ENCODE peak calls at places on chromosomes 3 and 15, in five cellular contexts. J is Calu3, K is heart left ventricle, A is right lobe of liver, R is cardiac fibroblast. H is an unnamed sample.

GRCh38 chr15:93649691-93650235 is 560.8 kb upstream of the RGMA start:
- DNase-seq in J (no peak), K (no peak), A (no peak), R (no peak), H (no peak)

GRCh38 chr15:28107894-28108255 is 8.8 kb upstream of the OCA2 start:
- DNase-seq in J (no peak), K (no peak), A (no peak), R (no peak), H (no peak)

GRCh38 chr3:156978471-156978961 is 152.4 kb downstream of the LEKR1 start:
- DNase-seq in J (no peak), K (no peak), A (no peak), R (no peak), H (no peak)

GRCh38 chr15:90564109-90564508 is 34.4 kb downstream of the CRTC3 start:
- DNase-seq in J (no peak), K (no peak), A (no peak), R (no peak), H (no peak)

GRCh38 chr3:105367063-105367405 is 325 bp downstream of the ALCAM start:
- DNase-seq in J (peak; percentile 36), K (peak; percentile 32), A (peak; percentile 62), R (no peak), H (peak; percentile 65)

GRCh38 chr3:4741404-4742307 is 237.6 kb upstream of the BHLHE40 start:
- DNase-seq in J (peak; percentile 73), K (peak; percentile 59), A (peak; percentile 84), R (peak; percentile 98), H (no peak)

GRCh38 chr15:98668566-98669308 is 20.4 kb downstream of the IGF1R start:
- DNase-seq in J (no peak), K (no peak), A (no peak), R (peak; percentile 33), H (no peak)

GRCh38 chr3:152113413-152113812 is 155.3 kb upstream of the MBNL1 start:
- DNase-seq in J (no peak), K (no peak), A (no peak), R (peak; percentile 56), H (no peak)

GRCh38 chr15:36644156-36644896 is 64.9 kb downstream of the CDIN1 start:
- DNase-seq in J (no peak), K (no peak), A (no peak), R (no peak), H (no peak)

GRCh38 chr3:58170376-58170775 is 40.4 kb downstream of the DNASE1L3 start:
- DNase-seq in J (no peak), K (no peak), A (no peak), R (no peak), H (no peak)

GRCh38 chr3:176584413-176585176 is 612.7 kb downstream of the TBL1XR1 start:
- DNase-seq in J (no peak), K (no peak), A (no peak), R (peak; percentile 60), H (no peak)

GRCh38 chr3:152076148-152076547 is 192.6 kb upstream of the MBNL1 start:
- DNase-seq in J (no peak), K (no peak), A (no peak), R (peak; percentile 53), H (no peak)

GRCh38 chr15:73803806-73804205 is 50.7 kb upstream of the INSYN1 start:
- DNase-seq in J (no peak), K (no peak), A (no peak), R (no peak), H (no peak)

GRCh38 chr3:123743121-123743520 is 141.0 kb downstream of the MYLK start:
- DNase-seq in J (no peak), K (no peak), A (no peak), R (no peak), H (no peak)

GRCh38 chr3:45123030-45123429 is 23.1 kb downstream of the CDCP1 start:
- DNase-seq in J (no peak), K (no peak), A (no peak), R (peak; percentile 78), H (no peak)

GRCh38 chr3:131694351-131694750 is 191.6 kb upstream of the MRPL3 start:
- DNase-seq in J (no peak), K (no peak), A (no peak), R (no peak), H (no peak)

GRCh38 chr3:128280466-128281455 is 127.5 kb downstream of the EEFSEC start:
- DNase-seq in J (no peak), K (no peak), A (no peak), R (no peak), H (no peak)

GRCh38 chr3:187361835-187362234 is 6.3 kb upstream of the RTP4 start:
- DNase-seq in J (no peak), K (no peak), A (no peak), R (no peak), H (no peak)

GRCh38 chr3:192957441-192957951 is 39.8 kb upstream of the MB21D2 start:
- DNase-seq in J (peak; percentile 45), K (peak; percentile 53), A (no peak), R (peak; percentile 98), H (no peak)

GRCh38 chr15:40695469-40695910 is 516 bp downstream of the RAD51 start:
- DNase-seq in J (peak; percentile 5), K (no peak), A (no peak), R (peak; percentile 32), H (no peak)

GRCh38 chr15:93141373-93141790 is 52.4 kb upstream of the RGMA start:
- DNase-seq in J (no peak), K (no peak), A (no peak), R (no peak), H (no peak)

GRCh38 chr3:123632161-123632655 is 47.4 kb upstream of the HACD2 start:
- DNase-seq in J (no peak), K (peak; percentile 42), A (no peak), R (peak; percentile 91), H (no peak)

GRCh38 chr15:48796930-48797329 is 13.9 kb downstream of the CEP152 start:
- DNase-seq in J (no peak), K (no peak), A (no peak), R (no peak), H (no peak)

GRCh38 chr3:127422663-127423375 is 135.0 kb upstream of the PRR20G start:
- DNase-seq in J (no peak), K (no peak), A (no peak), R (no peak), H (no peak)

GRCh38 chr3:21747376-21747775 is 3.6 kb downstream of the ZNF385D start:
- DNase-seq in J (no peak), K (no peak), A (no peak), R (no peak), H (no peak)

GRCh38 chr3:16494906-16495580 is 18.5 kb downstream of the RFTN1 start:
- DNase-seq in J (no peak), K (no peak), A (no peak), R (peak; percentile 48), H (no peak)

GRCh38 chr15:77048135-77048866 is 22.6 kb downstream of the TSPAN3 start:
- DNase-seq in J (no peak), K (no peak), A (no peak), R (peak; percentile 29), H (no peak)

GRCh38 chr3:169769287-169770181 is at the start of gene ACTRT3:
- DNase-seq in J (peak; percentile 82), K (peak; percentile 80), A (peak; percentile 78), R (peak; percentile 80), H (peak; percentile 83)
- TF ChIP-seq CTCF in J (no peak), K (no peak), A (no peak), R (peak; percentile 5), H (no peak)

GRCh38 chr15:58593870-58594269 is 155.6 kb downstream of the ADAM10 start:
- DNase-seq in J (no peak), K (no peak), A (no peak), R (no peak), H (no peak)
- TF ChIP-seq CTCF in J (no peak), K (no peak), A (no peak), R (no peak), H (no peak)

DNA sequence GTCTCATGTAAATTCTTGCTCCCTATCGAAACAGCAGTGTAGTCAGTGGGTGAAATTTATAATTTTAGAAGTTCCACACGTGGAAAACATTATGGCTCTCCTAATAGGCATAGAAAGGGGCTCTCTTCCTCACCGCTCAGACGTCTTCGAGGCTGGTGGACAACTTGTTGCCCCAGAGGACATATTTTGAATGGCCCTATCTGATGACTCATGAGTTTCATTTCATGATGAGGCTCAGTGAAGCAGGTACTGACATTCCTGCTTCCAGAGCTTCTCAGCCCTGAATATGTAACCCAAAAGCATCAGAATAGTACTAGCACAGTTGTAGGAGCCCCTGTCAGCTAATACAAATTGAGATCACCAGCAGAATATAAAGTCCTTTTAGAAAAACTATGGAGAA is 117.9 kb downstream of the HERC1 start:
- DNase-seq in J (no peak), K (no peak), A (no peak), R (no peak), H (no peak)
- TF ChIP-seq CTCF in J (no peak), K (no peak), A (no peak), R (no peak), H (no peak)

GRCh38 chr15:50251638-50252182 is 13.8 kb downstream of the HDC start:
- DNase-seq in J (no peak), K (no peak), A (no peak), R (no peak), H (no peak)
- TF ChIP-seq CTCF in J (no peak), K (no peak), A (no peak), R (no peak), H (no peak)

DNA sequence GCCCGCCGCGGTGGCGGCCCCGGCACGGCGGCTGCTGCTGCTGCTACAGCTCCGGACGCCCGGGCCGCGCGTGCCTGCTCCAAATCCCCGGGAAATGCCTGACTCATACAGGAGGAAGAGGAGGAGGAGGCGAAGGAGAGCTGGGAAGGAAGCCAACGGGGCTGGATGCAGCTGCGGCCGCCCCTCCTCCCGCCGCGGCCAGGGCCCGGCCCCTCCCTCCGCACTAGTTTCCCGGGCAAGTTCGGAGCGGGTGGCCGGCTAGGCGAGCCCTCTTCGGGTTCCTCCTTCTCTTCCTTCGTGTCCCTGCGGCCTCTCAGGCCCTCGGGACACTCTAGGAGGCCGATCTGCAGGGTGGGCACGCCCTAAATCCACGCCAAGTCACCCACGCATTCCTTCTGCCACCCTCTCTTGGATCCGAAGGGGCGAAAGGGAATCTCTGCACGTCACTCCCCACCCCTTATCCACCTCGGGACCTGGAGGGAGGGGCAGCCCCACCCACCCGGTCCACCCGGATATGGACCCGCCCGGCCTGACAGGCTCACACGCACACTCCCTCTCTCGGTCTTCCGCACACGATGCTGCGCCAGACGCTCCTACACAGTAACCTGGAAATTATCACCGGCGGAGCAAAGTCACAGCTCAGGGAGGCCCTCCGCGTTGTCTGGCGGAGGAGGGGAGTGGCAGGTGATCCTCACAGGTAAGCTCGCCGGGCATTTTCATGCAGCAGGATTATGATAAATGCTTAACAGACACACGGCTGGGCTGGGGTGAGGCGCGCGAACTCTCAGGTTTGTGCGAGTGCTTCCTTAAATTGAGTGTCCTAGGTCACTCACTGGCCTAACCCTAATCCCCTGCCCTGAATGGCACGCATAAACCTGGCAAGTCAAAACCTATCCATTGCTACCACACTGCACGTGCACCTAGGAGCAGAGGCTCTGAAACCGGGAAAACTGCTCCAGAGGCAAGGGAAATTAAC is at the start of the genes OSBPL10 and ZNF860:
- DNase-seq in J (peak; percentile 91), K (peak; percentile 94), A (peak; percentile 79), R (peak; percentile 94), H (peak; percentile 89)
- TF ChIP-seq CTCF in J (no peak), K (no peak), A (no peak), R (peak; percentile 7), H (no peak)